ENCODE peak calls at places on chromosomes 13 and 19, in nine cellular contexts. I, Y, F, T, P, H, D, U and B are unnamed samples.

GRCh38 chr19:33905937-33906577 is 109.4 kb downstream of the KCTD15 start:
- DNase-seq in I (no peak), Y (no peak), F (no peak), T (peak), P (peak), H (no peak), D (no peak), U (peak), B (no peak)

GRCh38 chr19:34124828-34125227 is 47.5 kb upstream of the LSM14A start:
- DNase-seq in I (no peak), Y (no peak), F (no peak), T (no peak), P (no peak), H (peak), D (no peak), U (no peak), B (no peak)

GRCh38 chr13:33940256-33940655 is 122.3 kb downstream of the RFC3 start:
- DNase-seq in I (no peak), Y (no peak), F (no peak), T (no peak), P (no peak), H (no peak), D (no peak), U (no peak), B (no peak)

GRCh38 chr13:65461590-65461989 is 1768.5 kb downstream of the PCDH9 start:
- DNase-seq in I (no peak), Y (no peak), F (no peak), T (no peak), P (no peak), H (peak), D (no peak), U (no peak), B (no peak)

GRCh38 chr13:57326532-57326931 is 159.5 kb downstream of the PRR20E start:
- DNase-seq in I (no peak), Y (no peak), F (no peak), T (no peak), P (no peak), H (no peak), D (no peak), U (no peak), B (no peak)

GRCh38 chr13:30196025-30196424 is 111.3 kb downstream of the KATNAL1 start:
- DNase-seq in I (no peak), Y (no peak), F (no peak), T (no peak), P (no peak), H (peak), D (no peak), U (no peak), B (no peak)

GRCh38 chr19:31416548-31416947 is 67.3 kb upstream of the TSHZ3 start:
- DNase-seq in I (no peak), Y (no peak), F (no peak), T (no peak), P (no peak), H (no peak), D (no peak), U (no peak), B (no peak)

GRCh38 chr19:41995959-41996797 is 2.1 kb upstream of the ATP1A3 start:
- DNase-seq in I (no peak), Y (no peak), F (no peak), T (no peak), P (no peak), H (no peak), D (no peak), U (no peak), B (no peak)

GRCh38 chr13:94056362-94056990 is 423.0 kb downstream of the DCT start:
- DNase-seq in I (no peak), Y (no peak), F (no peak), T (no peak), P (no peak), H (no peak), D (no peak), U (no peak), B (no peak)

GRCh38 chr13:107866666-107867623 is 348.4 kb downstream of the LIG4 start:
- DNase-seq in I (no peak), Y (no peak), F (no peak), T (no peak), P (no peak), H (peak), D (no peak), U (no peak), B (no peak)

GRCh38 chr13:45690636-45691035 is 11.5 kb upstream of the CBY2 start:
- DNase-seq in I (no peak), Y (no peak), F (no peak), T (no peak), P (no peak), H (no peak), D (no peak), U (no peak), B (no peak)

GRCh38 chr19:54325194-54325621 is 12.2 kb upstream of the LILRA5 start:
- DNase-seq in I (no peak), Y (no peak), F (no peak), T (no peak), P (peak), H (peak), D (no peak), U (no peak), B (no peak)

GRCh38 chr19:3842948-3843347 is 25.9 kb downstream of the ZFR2 start:
- DNase-seq in I (no peak), Y (no peak), F (no peak), T (no peak), P (no peak), H (no peak), D (no peak), U (no peak), B (no peak)

GRCh38 chr19:48842744-48843162 is 6.5 kb upstream of the HSD17B14 start:
- DNase-seq in I (no peak), Y (no peak), F (no peak), T (no peak), P (peak), H (peak), D (no peak), U (no peak), B (no peak)

GRCh38 chr13:76696370-76696769 is 189.8 kb downstream of the KCTD12 start:
- DNase-seq in I (no peak), Y (no peak), F (no peak), T (no peak), P (no peak), H (peak), D (no peak), U (no peak), B (no peak)

GRCh38 chr19:49512970-49513745 is 697 bp downstream of the FCGRT start:
- DNase-seq in I (no peak), Y (no peak), F (no peak), T (no peak), P (peak), H (no peak), D (no peak), U (peak), B (no peak)

GRCh38 chr19:34104099-34104498 is 68.2 kb upstream of the LSM14A start:
- DNase-seq in I (no peak), Y (no peak), F (no peak), T (no peak), P (no peak), H (no peak), D (no peak), U (no peak), B (no peak)

GRCh38 chr13:76398426-76398825 is 487.8 kb downstream of the KCTD12 start:
- DNase-seq in I (no peak), Y (no peak), F (no peak), T (no peak), P (no peak), H (peak), D (no peak), U (no peak), B (no peak)

GRCh38 chr19:48967346-48968178 is 2.5 kb downstream of the FTL start:
- DNase-seq in I (no peak), Y (no peak), F (no peak), T (no peak), P (no peak), H (peak), D (no peak), U (no peak), B (peak)

GRCh38 chr19:17673937-17674799 is 14.0 kb downstream of the UNC13A start:
- DNase-seq in I (no peak), Y (no peak), F (no peak), T (no peak), P (no peak), H (no peak), D (no peak), U (no peak), B (no peak)

GRCh38 chr19:17679526-17680234 is 8.5 kb downstream of the UNC13A start:
- DNase-seq in I (no peak), Y (no peak), F (no peak), T (no peak), P (no peak), H (no peak), D (no peak), U (no peak), B (no peak)

GRCh38 chr19:17676295-17676694 is 11.9 kb downstream of the UNC13A start:
- DNase-seq in I (no peak), Y (no peak), F (no peak), T (no peak), P (no peak), H (no peak), D (no peak), U (no peak), B (no peak)

GRCh38 chr19:17678836-17679235 is 9.3 kb downstream of the UNC13A start:
- DNase-seq in I (no peak), Y (no peak), F (no peak), T (no peak), P (no peak), H (no peak), D (no peak), U (no peak), B (no peak)

DNA sequence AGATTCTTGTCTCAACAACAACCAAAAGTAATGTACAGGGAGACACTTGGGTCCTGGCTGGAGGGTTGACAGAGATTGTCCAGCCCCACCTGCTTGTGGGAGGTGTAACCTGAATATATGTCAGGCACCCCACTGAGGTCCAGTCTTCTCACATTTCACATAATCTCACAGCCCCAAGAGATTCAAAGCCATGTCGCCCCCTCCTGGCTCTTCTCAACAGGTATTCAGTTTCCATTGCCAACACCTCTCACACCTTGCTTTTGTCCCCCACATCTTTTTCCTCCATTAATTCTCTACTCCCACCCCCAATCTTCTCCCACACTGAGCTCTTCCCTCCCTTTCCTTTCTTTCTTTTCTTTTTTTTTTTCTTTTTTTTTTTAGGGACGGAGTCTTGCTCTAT is 11.2 kb downstream of the UNC13A start:
- DNase-seq in I (no peak), Y (no peak), F (no peak), T (no peak), P (no peak), H (no peak), D (no peak), U (no peak), B (no peak)
- TF ChIP-seq CTCF in I (no peak), Y (no peak), F (no peak), T (no peak), P (no peak), H (no peak), D (no peak), U (no peak), B (no peak)

GRCh38 chr13:50668044-50668443 is 175.4 kb downstream of the DLEU7 start:
- DNase-seq in I (no peak), Y (no peak), F (no peak), T (no peak), P (no peak), H (no peak), D (no peak), U (no peak), B (no peak)

GRCh38 chr13:50668882-50669281 is 174.6 kb downstream of the DLEU7 start:
- DNase-seq in I (no peak), Y (no peak), F (no peak), T (no peak), P (no peak), H (no peak), D (no peak), U (no peak), B (no peak)

GRCh38 chr13:50672025-50672424 is 171.5 kb downstream of the DLEU7 start:
- DNase-seq in I (no peak), Y (no peak), F (no peak), T (no peak), P (no peak), H (no peak), D (no peak), U (no peak), B (no peak)

GRCh38 chr13:50670847-50671542 is 172.5 kb downstream of the DLEU7 start:
- DNase-seq in I (no peak), Y (no peak), F (no peak), T (no peak), P (no peak), H (no peak), D (no peak), U (no peak), B (no peak)

DNA sequence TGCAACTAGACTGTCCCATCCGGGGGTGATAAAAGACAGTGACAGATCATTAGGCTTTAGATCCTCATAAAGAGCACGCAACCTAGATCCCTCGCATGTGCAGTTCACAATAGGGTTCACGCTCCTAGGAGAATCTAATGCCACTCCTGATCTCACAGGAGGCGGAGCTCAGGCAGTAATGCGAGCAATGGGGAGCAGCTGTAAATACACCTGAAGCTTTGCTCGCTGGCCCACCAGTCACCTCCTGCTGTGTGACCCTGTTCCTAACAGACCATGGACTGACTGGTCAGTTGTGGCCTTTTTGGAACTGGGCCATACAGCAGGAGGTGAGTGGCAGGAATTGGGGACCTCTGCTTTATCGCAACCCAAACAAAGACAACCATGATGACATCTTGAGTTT is 173.2 kb downstream of the DLEU7 start:
- DNase-seq in I (no peak), Y (no peak), F (no peak), T (no peak), P (no peak), H (no peak), D (no peak), U (no peak), B (no peak)
- TF ChIP-seq CTCF in I (no peak), Y (no peak), F (no peak), T (no peak), P (no peak), H (no peak), D (no peak), U (no peak), B (no peak)

GRCh38 chr13:113209880-113210421 is 538 bp downstream of the CUL4A start:
- DNase-seq in I (no peak), Y (no peak), F (no peak), T (no peak), P (peak), H (peak), D (no peak), U (peak), B (no peak)

GRCh38 chr13:113209336-113209879 is at the start of gene CUL4A:
- DNase-seq in I (no peak), Y (no peak), F (no peak), T (no peak), P (peak), H (peak), D (no peak), U (peak), B (no peak)

GRCh38 chr13:113210834-113211233 is 1.4 kb downstream of the CUL4A start:
- DNase-seq in I (no peak), Y (no peak), F (no peak), T (no peak), P (no peak), H (no peak), D (no peak), U (no peak), B (no peak)

GRCh38 chr13:113208424-113209335 is at the start of gene PCID2:
- DNase-seq in I (peak), Y (peak), F (peak), T (peak), P (peak), H (peak), D (peak), U (peak), B (peak)

GRCh38 chr13:113211774-113212173 is 2.4 kb downstream of the CUL4A start:
- DNase-seq in I (no peak), Y (no peak), F (no peak), T (no peak), P (no peak), H (no peak), D (no peak), U (no peak), B (no peak)
- TF ChIP-seq CTCF in I (no peak), Y (no peak), F (no peak), T (no peak), P (no peak), H (peak), D (no peak), U (no peak), B (no peak)

GRCh38 chr13:49560270-49561063 is 24.9 kb downstream of the RCBTB1 start:
- DNase-seq in I (no peak), Y (no peak), F (no peak), T (no peak), P (no peak), H (no peak), D (no peak), U (peak), B (peak)
- TF ChIP-seq CTCF in I (peak), Y (peak), F (no peak), T (no peak), P (no peak), H (no peak), D (no peak), U (no peak), B (peak)

GRCh38 chr19:10521461-10522216 is 4.4 kb upstream of the S1PR5 start:
- DNase-seq in I (no peak), Y (no peak), F (no peak), T (no peak), P (no peak), H (no peak), D (no peak), U (no peak), B (no peak)
- TF ChIP-seq CTCF in I (no peak), Y (no peak), F (no peak), T (no peak), P (no peak), H (no peak), D (no peak), U (no peak), B (no peak)

DNA sequence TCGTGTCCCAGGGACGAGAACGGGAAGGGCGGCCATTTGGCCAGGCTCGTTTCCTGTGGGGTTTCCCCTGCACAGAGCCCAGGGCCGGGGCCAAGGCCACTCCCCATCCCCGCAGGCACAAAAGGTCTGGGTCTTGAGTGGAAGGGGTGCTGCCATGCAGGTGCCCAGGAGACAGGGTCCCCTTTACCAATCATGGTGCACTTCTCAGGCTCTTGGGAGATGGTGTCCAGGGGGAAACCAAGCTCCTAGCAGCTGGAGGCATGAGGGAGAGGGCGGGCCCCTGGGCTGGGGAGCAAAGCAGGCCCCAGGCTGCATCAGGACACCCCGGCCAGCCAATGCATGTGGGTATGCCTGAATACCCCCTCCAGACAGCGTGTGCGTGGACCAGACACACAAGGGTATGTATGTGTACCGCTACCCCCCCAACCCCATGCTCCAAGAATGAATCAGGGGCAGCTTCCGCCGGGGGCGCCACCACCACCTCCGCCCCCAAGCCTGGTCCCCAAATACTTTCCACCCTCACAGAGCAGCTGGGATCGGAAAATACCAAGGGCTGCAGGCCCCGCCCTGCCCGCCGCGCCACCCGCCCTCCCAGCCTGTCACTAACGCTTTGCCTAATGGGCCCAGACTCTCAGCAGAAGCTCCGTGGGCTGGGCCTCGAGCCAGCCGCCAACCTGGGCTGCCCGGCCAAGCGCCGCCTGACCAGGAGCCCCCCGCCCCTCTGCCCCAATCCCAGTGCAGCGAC is 37.6 kb upstream of the NANOS3 start:
- DNase-seq in I (peak), Y (no peak), F (no peak), T (no peak), P (peak), H (peak), D (no peak), U (peak), B (no peak)
- TF ChIP-seq CTCF in I (no peak), Y (peak), F (no peak), T (no peak), P (no peak), H (no peak), D (peak), U (no peak), B (no peak)

GRCh38 chr19:51439021-51439465 is 19.2 kb downstream of the SIGLEC8 start:
- DNase-seq in I (no peak), Y (no peak), F (no peak), T (no peak), P (no peak), H (peak), D (no peak), U (no peak), B (no peak)
- TF ChIP-seq CTCF in I (no peak), Y (no peak), F (no peak), T (no peak), P (no peak), H (peak), D (peak), U (no peak), B (peak)

DNA sequence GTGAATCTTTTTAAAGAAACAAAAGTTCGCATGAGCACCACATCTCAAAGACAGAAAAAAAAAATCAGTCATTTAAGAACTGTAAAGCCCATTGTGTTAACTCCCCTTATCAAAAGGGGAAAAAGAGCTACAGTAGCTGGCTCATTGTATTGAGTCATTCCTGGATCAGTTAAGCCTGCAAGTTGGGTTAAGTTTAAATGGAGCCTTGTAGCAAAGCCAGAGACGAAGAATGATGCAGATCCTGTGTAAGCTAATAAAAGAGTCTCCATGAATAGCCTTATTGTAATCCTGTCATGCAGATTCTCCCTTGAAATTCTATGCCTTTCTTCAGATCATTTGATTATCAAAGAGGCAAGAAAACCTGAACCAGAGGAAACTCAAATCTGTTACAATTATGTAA is 83.8 kb downstream of the CRYL1 start:
- DNase-seq in I (no peak), Y (no peak), F (no peak), T (no peak), P (no peak), H (peak), D (no peak), U (no peak), B (no peak)
- TF ChIP-seq CTCF in I (no peak), Y (no peak), F (no peak), T (no peak), P (no peak), H (no peak), D (no peak), U (no peak), B (no peak)

GRCh38 chr13:35598233-35598632 is 121.7 kb upstream of the MAB21L1 start:
- DNase-seq in I (no peak), Y (no peak), F (no peak), T (no peak), P (no peak), H (no peak), D (no peak), U (no peak), B (no peak)

GRCh38 chr13:35597451-35597850 is 121.0 kb upstream of the MAB21L1 start:
- DNase-seq in I (no peak), Y (no peak), F (no peak), T (no peak), P (no peak), H (no peak), D (no peak), U (no peak), B (no peak)

GRCh38 chr13:35592457-35592856 is 116.0 kb upstream of the MAB21L1 start:
- DNase-seq in I (no peak), Y (no peak), F (no peak), T (no peak), P (no peak), H (no peak), D (no peak), U (no peak), B (no peak)

GRCh38 chr13:35596299-35596698 is 119.8 kb upstream of the MAB21L1 start:
- DNase-seq in I (no peak), Y (no peak), F (no peak), T (no peak), P (no peak), H (no peak), D (no peak), U (no peak), B (no peak)

DNA sequence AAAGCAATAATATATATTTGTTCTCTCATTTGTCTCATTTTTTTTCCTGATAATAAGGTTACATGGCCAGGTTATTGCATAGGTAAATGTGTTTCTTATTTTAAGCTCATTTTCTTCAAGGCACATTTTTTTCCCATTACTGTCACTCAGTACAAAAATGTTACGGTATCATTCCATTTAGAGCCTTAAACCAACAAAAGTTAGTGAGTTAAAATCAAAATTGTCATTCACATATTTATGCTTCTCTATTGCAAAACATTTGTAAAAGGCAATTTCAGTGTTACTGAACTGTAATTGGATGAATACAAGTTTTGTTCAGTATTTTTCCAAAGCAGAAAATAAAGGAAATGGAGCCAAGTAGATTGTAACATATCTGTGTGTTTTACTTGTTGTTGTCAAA is 117.6 kb upstream of the MAB21L1 start:
- DNase-seq in I (no peak), Y (no peak), F (no peak), T (no peak), P (no peak), H (no peak), D (no peak), U (no peak), B (no peak)
- TF ChIP-seq CTCF in I (no peak), Y (no peak), F (no peak), T (no peak), P (no peak), H (no peak), D (no peak), U (no peak), B (no peak)